ENCODE peak calls at places on chromosomes 3 and 15, in six cellular contexts. D, E, C, W, I and Q are unnamed samples.
A peak's percentile ranks its signal among the peaks of the same experiment; 100 is the strongest.

GRCh38 chr3:58874795-58875194 is 175.0 kb downstream of the CFAP20DC start:
- DNase-seq in D (no peak), E (no peak), C (no peak), W (no peak), I (no peak), Q (no peak)

GRCh38 chr3:191646242-191646641 is 185.3 kb downstream of the PYDC2 start:
- DNase-seq in D (no peak), E (no peak), C (no peak), W (no peak), I (no peak), Q (no peak)

GRCh38 chr3:30344288-30344687 is 262.1 kb upstream of the TGFBR2 start:
- DNase-seq in D (no peak), E (no peak), C (no peak), W (no peak), I (no peak), Q (peak; percentile 51)

GRCh38 chr15:79170256-79170664 is 79.7 kb upstream of the RASGRF1 start:
- DNase-seq in D (no peak), E (no peak), C (peak; percentile 22), W (peak; percentile 20), I (no peak), Q (no peak)

GRCh38 chr15:99371180-99372103 is 120.2 kb downstream of the LRRC28 start:
- DNase-seq in D (no peak), E (no peak), C (peak; percentile 39), W (peak; percentile 68), I (no peak), Q (no peak)

GRCh38 chr15:59260090-59260489 is 53.4 kb downstream of the LDHAL6B start:
- DNase-seq in D (no peak), E (no peak), C (no peak), W (no peak), I (no peak), Q (peak; percentile 77)

GRCh38 chr15:64905119-64905831 is 6.4 kb upstream of the ANKDD1A start:
- DNase-seq in D (no peak), E (peak; percentile 79), C (peak; percentile 90), W (peak; percentile 83), I (peak; percentile 98), Q (peak; percentile 80)

GRCh38 chr3:110813541-110813940 is 258.1 kb upstream of the NECTIN3 start:
- DNase-seq in D (no peak), E (no peak), C (no peak), W (no peak), I (no peak), Q (no peak)

GRCh38 chr3:124467980-124468902 is 262.0 kb upstream of the UMPS start:
- DNase-seq in D (no peak), E (peak; percentile 35), C (peak; percentile 76), W (peak; percentile 52), I (peak; percentile 79), Q (peak; percentile 60)

GRCh38 chr15:81475926-81476325 is 101.9 kb upstream of the TMC3 start:
- DNase-seq in D (no peak), E (no peak), C (no peak), W (no peak), I (no peak), Q (no peak)

GRCh38 chr3:68878322-68878721 is 54.0 kb downstream of the TAFA4 start:
- DNase-seq in D (no peak), E (no peak), C (peak; percentile 60), W (peak; percentile 25), I (no peak), Q (no peak)

GRCh38 chr3:50594253-50594785 is 17.3 kb downstream of the CISH start:
- DNase-seq in D (no peak), E (no peak), C (no peak), W (no peak), I (no peak), Q (no peak)

GRCh38 chr15:65937476-65937875 is 68.2 kb downstream of the RAB11A start:
- DNase-seq in D (no peak), E (peak; percentile 49), C (no peak), W (no peak), I (no peak), Q (no peak)

GRCh38 chr3:181326637-181327223 is 337.2 kb upstream of the DNAJC19 start:
- DNase-seq in D (no peak), E (no peak), C (peak; percentile 0), W (peak; percentile 24), I (no peak), Q (no peak)

GRCh38 chr15:47711654-47712053 is 5.7 kb upstream of the SEMA6D start:
- DNase-seq in D (no peak), E (no peak), C (peak; percentile 51), W (peak; percentile 37), I (no peak), Q (no peak)

GRCh38 chr15:77112819-77113569 is 42.1 kb upstream of the TSPAN3 start:
- DNase-seq in D (no peak), E (no peak), C (no peak), W (no peak), I (peak; percentile 40), Q (no peak)

GRCh38 chr3:56468184-56469106 is at the start of gene ERC2:
- DNase-seq in D (no peak), E (peak; percentile 43), C (peak; percentile 38), W (peak; percentile 45), I (peak; percentile 94), Q (peak; percentile 52)

GRCh38 chr3:128484404-128485282 is 8.4 kb downstream of the GATA2 start:
- DNase-seq in D (no peak), E (no peak), C (peak; percentile 62), W (no peak), I (peak; percentile 53), Q (no peak)

GRCh38 chr3:128486692-128487537 is 6.1 kb downstream of the GATA2 start:
- DNase-seq in D (no peak), E (no peak), C (peak; percentile 68), W (peak; percentile 61), I (peak; percentile 61), Q (no peak)

GRCh38 chr3:128486157-128486691 is 6.8 kb downstream of the GATA2 start:
- DNase-seq in D (no peak), E (no peak), C (peak; percentile 38), W (no peak), I (no peak), Q (no peak)

GRCh38 chr3:128483657-128484403 is 9.2 kb downstream of the GATA2 start:
- DNase-seq in D (no peak), E (no peak), C (peak; percentile 49), W (no peak), I (peak; percentile 64), Q (no peak)

DNA sequence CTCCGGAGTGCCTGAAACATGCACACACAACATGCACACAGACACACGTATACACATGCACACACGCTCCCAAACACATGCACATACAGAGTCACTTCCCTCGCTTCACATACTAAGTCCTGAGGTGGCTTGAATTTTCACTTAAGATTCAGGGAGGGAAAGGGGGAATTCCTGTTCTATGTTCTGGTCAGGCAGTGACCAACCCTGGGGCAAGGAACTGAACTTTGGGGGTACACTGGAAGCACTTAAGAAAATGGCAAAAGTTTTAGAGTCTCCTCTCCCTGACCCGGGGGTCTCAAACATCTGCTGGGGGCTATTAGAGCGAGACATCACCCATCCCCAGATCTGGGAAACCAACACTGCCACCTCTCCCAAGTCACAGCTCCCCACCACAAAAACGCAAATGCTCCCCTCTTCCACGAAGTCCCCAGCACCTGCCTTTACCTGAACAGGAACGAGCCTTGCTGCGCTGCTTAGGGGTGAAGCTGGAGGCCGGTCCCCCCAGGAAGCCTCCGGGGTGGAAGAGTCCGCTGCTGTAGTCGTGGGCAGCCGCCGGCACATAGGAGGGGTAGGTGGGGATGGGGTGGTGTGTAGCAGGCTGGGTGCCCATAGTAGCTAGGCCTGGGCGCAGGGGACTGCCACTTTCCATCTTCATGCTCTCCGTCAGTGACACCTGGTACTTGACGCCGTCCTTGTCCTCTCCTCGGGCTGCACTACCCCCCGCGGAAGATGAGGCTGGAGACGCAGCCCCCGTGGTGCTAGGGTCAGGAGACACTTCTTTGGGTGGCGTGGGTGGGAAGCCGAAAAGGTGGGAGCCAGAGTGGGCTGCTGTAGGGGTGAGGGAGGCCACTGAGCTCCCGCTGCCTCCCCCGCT is 7.5 kb downstream of the GATA2 start:
- DNase-seq in D (no peak), E (no peak), C (peak; percentile 10), W (no peak), I (no peak), Q (no peak)
- H3K27me3 ChIP-seq in D (peaks cover 58% of the 10 kb centered on the region), E (no peaks in the 10 kb centered on the region), C (peaks cover 69% of the 10 kb centered on the region), W (peaks cover 93% of the 10 kb centered on the region), I (peaks cover 88% of the 10 kb centered on the region), Q (peaks cover 96% of the 10 kb centered on the region)

GRCh38 chr3:122961146-122961545 is 66.4 kb downstream of the SEMA5B start:
- DNase-seq in D (no peak), E (no peak), C (peak; percentile 44), W (peak; percentile 77), I (no peak), Q (no peak)

GRCh38 chr3:122959339-122959738 is 68.2 kb downstream of the SEMA5B start:
- DNase-seq in D (no peak), E (no peak), C (no peak), W (no peak), I (no peak), Q (no peak)

GRCh38 chr3:122960652-122961051 is 66.9 kb downstream of the SEMA5B start:
- DNase-seq in D (no peak), E (no peak), C (no peak), W (no peak), I (no peak), Q (no peak)

GRCh38 chr3:122964844-122965243 is 62.7 kb downstream of the SEMA5B start:
- DNase-seq in D (no peak), E (no peak), C (no peak), W (no peak), I (no peak), Q (no peak)

GRCh38 chr3:122962149-122962548 is 65.4 kb downstream of the SEMA5B start:
- DNase-seq in D (no peak), E (no peak), C (no peak), W (no peak), I (no peak), Q (no peak)
- H3K27me3 ChIP-seq in D (no peaks in the 10 kb centered on the region), E (no peaks in the 10 kb centered on the region), C (peaks cover 53% of the 10 kb centered on the region), W (no peaks in the 10 kb centered on the region), I (no peaks in the 10 kb centered on the region), Q (no peaks in the 10 kb centered on the region)

GRCh38 chr15:69096197-69096596 is 64.2 kb upstream of the GLCE start:
- DNase-seq in D (no peak), E (no peak), C (no peak), W (no peak), I (no peak), Q (no peak)

GRCh38 chr15:69100821-69101220 is 59.6 kb upstream of the GLCE start:
- DNase-seq in D (no peak), E (no peak), C (no peak), W (no peak), I (no peak), Q (no peak)

GRCh38 chr15:69095280-69095679 is 65.2 kb upstream of the GLCE start:
- DNase-seq in D (no peak), E (no peak), C (no peak), W (no peak), I (no peak), Q (no peak)

GRCh38 chr15:69099976-69100375 is 60.5 kb upstream of the GLCE start:
- DNase-seq in D (no peak), E (no peak), C (no peak), W (no peak), I (no peak), Q (no peak)

GRCh38 chr15:69098688-69099087 is 61.7 kb upstream of the GLCE start:
- DNase-seq in D (no peak), E (no peak), C (no peak), W (no peak), I (no peak), Q (no peak)
- H3K27me3 ChIP-seq in D (no peaks in the 10 kb centered on the region), E (no peaks in the 10 kb centered on the region), C (peaks cover 48% of the 10 kb centered on the region), W (no peaks in the 10 kb centered on the region), I (no peaks in the 10 kb centered on the region), Q (no peaks in the 10 kb centered on the region)

DNA sequence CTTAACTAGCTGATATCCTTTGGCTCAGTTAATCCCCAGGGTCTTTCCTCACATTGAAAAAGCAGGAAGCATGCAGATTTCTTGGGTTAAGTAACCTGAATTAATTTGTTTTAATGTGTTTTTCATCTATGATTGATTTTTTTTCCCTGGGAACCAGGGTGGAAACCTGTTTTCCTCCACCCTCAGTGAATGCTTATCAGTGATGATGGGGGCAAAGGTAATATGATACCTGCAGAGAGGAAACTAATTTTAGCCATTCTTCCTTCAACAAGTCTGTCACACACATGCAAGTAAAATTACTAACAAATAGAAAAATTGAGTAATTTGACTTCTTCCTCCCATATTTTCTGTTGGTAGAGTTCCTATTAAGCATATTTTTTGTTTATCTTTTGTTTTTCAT is 5.9 kb downstream of the CASR start:
- DNase-seq in D (no peak), E (no peak), C (no peak), W (no peak), I (no peak), Q (no peak)
- H3K27me3 ChIP-seq in D (no peaks in the 10 kb centered on the region), E (no peaks in the 10 kb centered on the region), C (peaks cover 16% of the 10 kb centered on the region), W (peaks cover 39% of the 10 kb centered on the region), I (no peaks in the 10 kb centered on the region), Q (peaks cover 3% of the 10 kb centered on the region)